ENCODE peak calls at places on chromosomes 6 and 20, in six cellular contexts. P is uterus, H is heart right ventricle, U is coronary artery, V is gastrocnemius medialis, K is endodermal cell. C is an unnamed sample.

GRCh38 chr6:17600527-17601388 is 656 bp downstream of the FAM8A1 start:
- DNase-seq in U (peak; percentile 77), V (peak; percentile 24), H (peak; percentile 44), K (peak; percentile 84), P (peak; percentile 45), C (peak; percentile 6)

GRCh38 chr6:133681880-133682279 is 207.0 kb upstream of the TCF21 start:
- DNase-seq in P (no peak), H (no peak), U (no peak), K (peak; percentile 54), V (no peak), C (no peak)

GRCh38 chr6:5084787-5085637 is at the start of gene PPP1R3G:
- DNase-seq in P (peak; percentile 63), V (no peak), H (peak; percentile 65), U (no peak), K (peak; percentile 79), C (peak; percentile 35)

GRCh38 chr6:109260126-109260525 is 122.1 kb downstream of the CD164 start:
- DNase-seq in H (no peak), K (no peak), P (no peak), U (no peak), V (no peak), C (no peak)

GRCh38 chr6:3850451-3851203 is 1.5 kb downstream of the FAM50B start:
- DNase-seq in K (no peak), H (no peak), U (no peak), V (no peak), P (no peak), C (no peak)

GRCh38 chr6:57268294-57268640 is 46.2 kb upstream of the RAB23 start:
- DNase-seq in P (no peak), V (no peak), U (no peak), K (no peak), H (no peak), C (no peak)

GRCh38 chr20:32155017-32155965 is 45.8 kb downstream of the TM9SF4 start:
- DNase-seq in K (peak; percentile 89), P (peak; percentile 64), V (peak; percentile 64), U (peak; percentile 86), H (peak; percentile 84), C (peak; percentile 72)

GRCh38 chr20:59771506-59772372 is 161.7 kb downstream of the SYCP2 start:
- DNase-seq in U (no peak), V (no peak), P (no peak), H (peak; percentile 32), K (peak; percentile 6), C (no peak)

GRCh38 chr6:25700841-25701240 is 48.8 kb downstream of the SCGN start:
- DNase-seq in P (no peak), H (no peak), K (no peak), V (no peak), U (no peak), C (no peak)

GRCh38 chr6:136236491-136237293 is 13.4 kb downstream of the MTFR2 start:
- DNase-seq in K (peak; percentile 54), U (no peak), H (no peak), P (no peak), V (no peak), C (no peak)

GRCh38 chr6:39228111-39228971 is 934 bp downstream of the KCNK5 start:
- DNase-seq in P (no peak), V (no peak), K (peak; percentile 59), U (no peak), H (no peak), C (no peak)

GRCh38 chr6:9295641-9296040 is 860.3 kb upstream of the SLC35B3 start:
- DNase-seq in U (no peak), P (no peak), H (no peak), V (no peak), K (no peak), C (no peak)

GRCh38 chr6:20652691-20653479 is 118.6 kb downstream of the CDKAL1 start:
- DNase-seq in V (no peak), P (no peak), U (no peak), H (no peak), K (no peak), C (peak; percentile 20)

GRCh38 chr6:63448229-63448628 is 124.1 kb upstream of the LOC128125822 start:
- DNase-seq in P (no peak), V (no peak), U (no peak), H (no peak), K (no peak), C (no peak)

GRCh38 chr20:49887828-49888340 is 27.4 kb downstream of the SPATA2 start:
- DNase-seq in K (no peak), P (no peak), V (no peak), U (no peak), H (no peak), C (no peak)

GRCh38 chr20:8740265-8740664 is 328.6 kb upstream of the PLCB4 start:
- DNase-seq in H (no peak), U (no peak), V (no peak), K (no peak), P (no peak), C (no peak)

GRCh38 chr6:52849137-52849536 is 8.5 kb upstream of the GSTA5 start:
- DNase-seq in H (no peak), U (no peak), K (no peak), V (no peak), P (no peak), C (no peak)

GRCh38 chr20:61271273-61272221 is 19.5 kb downstream of the CDH4 start:
- DNase-seq in H (no peak), K (no peak), P (no peak), U (no peak), V (no peak), C (no peak)

GRCh38 chr20:44541957-44542356 is 20.1 kb upstream of the SERINC3 start:
- DNase-seq in P (no peak), U (no peak), K (no peak), V (no peak), H (no peak), C (no peak)

GRCh38 chr6:31478186-31478950 is 19.6 kb upstream of the MICB start:
- DNase-seq in U (no peak), P (no peak), H (no peak), V (no peak), K (peak; percentile 28), C (no peak)

GRCh38 chr6:165574770-165575549 is 88.1 kb downstream of the PDE10A start:
- DNase-seq in H (no peak), V (no peak), U (no peak), P (no peak), K (no peak), C (no peak)

GRCh38 chr6:158959552-158959951 is 40.5 kb downstream of the RSPH3 start:
- DNase-seq in U (no peak), P (no peak), K (peak; percentile 58), H (no peak), V (no peak), C (no peak)

GRCh38 chr6:158962371-158962770 is 37.6 kb downstream of the RSPH3 start:
- DNase-seq in V (no peak), U (no peak), K (no peak), P (no peak), H (no peak), C (no peak)

GRCh38 chr6:158960046-158960445 is 40.0 kb downstream of the RSPH3 start:
- DNase-seq in P (no peak), K (no peak), H (no peak), U (no peak), V (no peak), C (no peak)

GRCh38 chr6:158955265-158955664 is 44.7 kb downstream of the RSPH3 start:
- DNase-seq in U (no peak), H (no peak), P (no peak), K (no peak), V (no peak), C (no peak)

GRCh38 chr6:158958504-158959386 is 41.3 kb downstream of the RSPH3 start:
- DNase-seq in P (no peak), K (no peak), V (no peak), U (no peak), H (no peak), C (no peak)
- TF ChIP-seq CTCF in P (no peak), K (peak; percentile 51), V (no peak), U (no peak), H (peak; percentile 25), C (no peak)

DNA sequence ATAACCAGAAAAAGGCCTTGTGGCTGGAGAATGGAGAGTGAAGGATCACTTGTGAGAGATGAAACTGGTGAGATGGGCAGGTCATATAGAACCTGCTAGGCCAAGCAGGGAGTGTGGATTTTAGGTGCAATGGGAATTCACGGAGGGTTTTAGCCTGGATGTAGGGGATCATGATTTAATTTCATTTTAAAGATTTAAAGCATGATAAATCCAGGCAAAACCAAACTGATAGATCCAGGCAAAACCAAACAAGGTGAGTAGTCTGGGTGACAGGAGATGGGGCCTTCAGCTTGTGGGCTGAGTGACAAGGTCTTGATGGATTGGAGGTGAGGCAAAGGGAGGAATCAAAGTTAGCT is 1.5 kb upstream of the PLCG1 start:
- DNase-seq in P (no peak), H (no peak), K (no peak), U (no peak), V (no peak), C (no peak)
- H3K27ac ChIP-seq in P (no peak overlapping the region), H (peak overlapping the region; percentile 36), K (no peak overlapping the region), U (no peak overlapping the region), V (no peak overlapping the region), C (no peak overlapping the region)

DNA sequence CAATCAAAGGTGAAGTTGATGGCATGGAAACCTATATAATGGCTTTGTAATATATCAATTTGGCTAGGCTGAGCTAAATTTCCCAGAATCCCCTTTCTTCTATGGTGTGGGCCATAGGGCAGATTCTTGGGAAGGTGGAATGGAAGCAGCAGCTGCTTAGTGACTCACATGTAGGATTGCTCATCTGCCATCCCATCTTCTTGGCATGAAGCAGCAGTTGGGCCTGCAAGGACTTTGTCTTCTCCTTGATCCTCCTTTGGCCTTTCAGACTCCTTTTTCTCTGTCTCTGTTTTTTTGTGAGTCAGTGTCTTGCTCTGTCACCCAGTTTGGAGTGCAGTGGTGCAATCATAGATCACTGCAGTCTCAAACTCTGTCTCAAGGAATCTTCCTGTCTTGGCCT is 52.6 kb upstream of the CEP162 start:
- DNase-seq in H (no peak), P (no peak), K (no peak), V (no peak), U (no peak), C (peak; percentile 43)
- H3K4me3 ChIP-seq in H (no peak overlapping the region), P (no peak overlapping the region), K (no peak overlapping the region), V (no peak overlapping the region), U (no peak overlapping the region), C (no peak overlapping the region)

DNA sequence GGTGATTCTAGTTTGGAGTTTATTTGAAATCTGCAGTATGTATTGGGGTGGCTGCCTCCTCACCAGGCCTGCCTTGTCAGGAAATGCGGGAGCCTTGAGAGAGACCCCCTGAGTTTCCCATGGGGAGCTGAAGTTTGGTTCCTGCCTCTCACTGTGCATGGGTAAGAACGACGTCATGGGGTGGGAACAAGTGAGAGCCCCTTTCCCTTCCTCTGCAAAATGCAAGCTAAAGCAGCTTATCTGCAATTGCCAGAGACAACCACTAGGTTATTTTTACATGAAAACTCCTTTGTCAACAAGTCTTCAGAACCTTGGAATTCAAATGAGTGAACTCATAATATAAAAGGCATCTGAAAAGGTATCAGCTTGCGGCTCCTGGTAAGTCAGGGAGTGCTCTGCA is 58.4 kb downstream of the TMEM170B start:
- DNase-seq in V (no peak), U (no peak), H (no peak), K (peak; percentile 63), P (no peak), C (peak; percentile 26)
- TF ChIP-seq CTCF in V (no peak), U (no peak), H (no peak), K (peak; percentile 57), P (no peak), C (peak; percentile 55)

GRCh38 chr6:15384901-15385300 is 139.0 kb downstream of the JARID2 start:
- DNase-seq in K (no peak), U (no peak), V (no peak), P (no peak), H (no peak), C (no peak)
- H3K27ac ChIP-seq in K (peak overlapping the region; percentile 71), U (no peak overlapping the region), V (no peak overlapping the region), P (no peak overlapping the region), H (no peak overlapping the region), C (no peak overlapping the region)